ENCODE peak calls at places on chromosomes 4 and X, in five cellular contexts. O is brain microvascular endothelial cell, M is HFF-Myc, S is SK-N-SH, Q is pancreas. C is an unnamed sample.

GRCh38 chr4:96063639-96064038 is 223.7 kb downstream of the PDHA2 start:
- DNase-seq in O (no peak), M (no peak), S (no peak), Q (no peak), C (no peak)

GRCh38 chr4:97500423-97500822 is 642.9 kb downstream of the STPG2 start:
- DNase-seq in O (no peak), M (no peak), S (no peak), Q (no peak), C (no peak)

GRCh38 chrX:38066934-38067333 is 60.6 kb downstream of the SYTL5 start:
- DNase-seq in O (no peak), M (no peak), S (no peak), Q (no peak), C (no peak)

GRCh38 chrX:25219480-25219879 is 203.7 kb upstream of the ARX start:
- DNase-seq in O (no peak), M (no peak), S (no peak), Q (no peak), C (no peak)

GRCh38 chrX:68921937-68922456 is 93.2 kb downstream of the EFNB1 start:
- DNase-seq in O (no peak), M (no peak), S (no peak), Q (no peak), C (no peak)

GRCh38 chrX:124240422-124240821 is 92.0 kb upstream of the TEX13D start:
- DNase-seq in O (no peak), M (no peak), S (no peak), Q (no peak), C (peak)

GRCh38 chrX:68411729-68412128 is 21.6 kb downstream of the OPHN1 start:
- DNase-seq in O (no peak), M (no peak), S (no peak), Q (no peak), C (no peak)

GRCh38 chr4:152605641-152606304 is 69.9 kb upstream of the FBXW7 start:
- DNase-seq in O (peak), M (peak), S (peak), Q (no peak), C (peak)

GRCh38 chr4:25075129-25075528 is 44.4 kb upstream of the LGI2 start:
- DNase-seq in O (no peak), M (no peak), S (no peak), Q (no peak), C (no peak)

GRCh38 chrX:58025979-58026378 is 115.7 kb upstream of the ZXDA start:
- DNase-seq in O (peak), M (no peak), S (peak), Q (no peak), C (no peak)

GRCh38 chr4:167218022-167218608 is 16.2 kb downstream of the SPOCK3 start:
- DNase-seq in O (no peak), M (no peak), S (no peak), Q (no peak), C (no peak)

GRCh38 chrX:112841820-112842157 is 1.2 kb upstream of the AMOT start:
- DNase-seq in O (no peak), M (no peak), S (no peak), Q (no peak), C (no peak)

GRCh38 chr4:6199344-6199921 is 916 bp downstream of the JAKMIP1 start:
- DNase-seq in O (no peak), M (no peak), S (peak), Q (no peak), C (peak)

GRCh38 chrX:154374361-154375155 is at the start of gene FLNA:
- DNase-seq in O (no peak), M (no peak), S (peak), Q (no peak), C (no peak)

GRCh38 chr4:57214654-57215411 is 104.6 kb upstream of the IGFBP7 start:
- DNase-seq in O (no peak), M (no peak), S (no peak), Q (no peak), C (no peak)

GRCh38 chr4:676871-677235 is 2.5 kb downstream of the MYL5 start:
- DNase-seq in O (no peak), M (no peak), S (no peak), Q (peak), C (no peak)

GRCh38 chrX:36334508-36335015 is 415.0 kb downstream of the CFAP47 start:
- DNase-seq in O (no peak), M (no peak), S (no peak), Q (no peak), C (no peak)

GRCh38 chr4:73067971-73068394 is 1.5 kb downstream of the COX18 start:
- DNase-seq in O (no peak), M (no peak), S (no peak), Q (no peak), C (peak)

GRCh38 chr4:105828074-105828473 is 67.2 kb upstream of the NPNT start:
- DNase-seq in O (no peak), M (no peak), S (no peak), Q (no peak), C (no peak)

GRCh38 chr4:32462944-32463343 is 1742.8 kb downstream of the PCDH7 start:
- DNase-seq in O (peak), M (no peak), S (no peak), Q (no peak), C (peak)

GRCh38 chrX:40009890-40010289 is 87.9 kb downstream of the BCOR start:
- DNase-seq in O (no peak), M (no peak), S (peak), Q (no peak), C (no peak)

GRCh38 chr4:94995684-94996394 is 238.1 kb downstream of the BMPR1B start:
- DNase-seq in O (no peak), M (no peak), S (no peak), Q (no peak), C (peak)

GRCh38 chr4:98546910-98547544 is 111.4 kb downstream of the TSPAN5 start:
- DNase-seq in O (peak), M (no peak), S (no peak), Q (no peak), C (peak)

GRCh38 chr4:74578329-74578728 is 133.4 kb downstream of the AREG start:
- DNase-seq in O (no peak), M (no peak), S (no peak), Q (no peak), C (no peak)

DNA sequence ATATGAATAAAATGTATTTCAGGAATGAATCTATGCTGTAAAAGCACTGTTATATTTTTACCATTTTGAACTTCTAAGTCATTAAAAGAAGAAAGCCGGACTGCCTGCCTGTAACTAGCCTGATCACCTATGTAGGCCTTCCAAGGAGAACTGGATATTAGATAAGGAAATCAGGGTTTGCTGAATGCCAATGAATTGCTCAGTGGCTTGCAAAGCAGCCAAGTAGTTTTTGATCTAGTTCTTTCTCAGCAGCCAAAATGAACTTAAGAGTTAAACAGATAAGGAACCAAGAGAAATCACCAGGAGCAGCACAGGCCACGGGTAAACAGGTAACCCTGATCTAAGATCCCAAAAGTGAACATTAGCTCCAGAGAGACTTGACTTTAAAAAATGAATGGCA is 3.3 kb downstream of the ANXA5 start:
- DNase-seq in O (no peak), M (no peak), S (no peak), Q (no peak), C (no peak)
- H3K4me3 ChIP-seq in O (peak), M (peak), S (no peak), Q (no peak), C (peak)

DNA sequence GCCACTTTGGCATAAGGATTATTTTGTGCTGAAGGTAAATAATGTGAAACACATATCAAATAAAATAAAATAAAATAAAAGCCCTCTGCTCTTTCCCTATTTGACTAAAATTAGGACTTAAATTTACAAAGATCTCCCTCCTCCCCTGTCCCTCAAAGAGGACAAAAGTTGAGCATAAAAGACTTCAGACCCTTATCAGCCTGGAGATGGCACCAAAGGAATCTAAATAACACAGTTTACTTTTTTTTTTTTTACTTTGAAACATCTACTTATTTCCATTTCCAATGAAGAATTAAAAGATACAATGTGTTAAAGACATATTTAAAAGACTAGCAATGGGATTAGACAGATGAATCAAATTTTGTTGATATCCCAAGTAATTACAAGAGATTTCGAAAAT is 89.7 kb downstream of the EPHA5 start:
- DNase-seq in O (no peak), M (no peak), S (no peak), Q (no peak), C (peak)
- TF ChIP-seq CTCF in O (peak), M (no peak), S (no peak), Q (no peak), C (peak)

GRCh38 chr4:118835896-118836762 is at the start of gene SEC24D:
- DNase-seq in O (peak), M (peak), S (peak), Q (peak), C (peak)

GRCh38 chr4:118834960-118835895 is 698 bp downstream of the SEC24D start:
- DNase-seq in O (peak), M (peak), S (peak), Q (peak), C (peak)

GRCh38 chr4:118836763-118837507 is 1.0 kb upstream of the SEC24D start:
- DNase-seq in O (no peak), M (no peak), S (no peak), Q (no peak), C (no peak)

GRCh38 chr4:118833192-118833820 is 2.6 kb downstream of the SEC24D start:
- DNase-seq in O (no peak), M (no peak), S (no peak), Q (no peak), C (no peak)

DNA sequence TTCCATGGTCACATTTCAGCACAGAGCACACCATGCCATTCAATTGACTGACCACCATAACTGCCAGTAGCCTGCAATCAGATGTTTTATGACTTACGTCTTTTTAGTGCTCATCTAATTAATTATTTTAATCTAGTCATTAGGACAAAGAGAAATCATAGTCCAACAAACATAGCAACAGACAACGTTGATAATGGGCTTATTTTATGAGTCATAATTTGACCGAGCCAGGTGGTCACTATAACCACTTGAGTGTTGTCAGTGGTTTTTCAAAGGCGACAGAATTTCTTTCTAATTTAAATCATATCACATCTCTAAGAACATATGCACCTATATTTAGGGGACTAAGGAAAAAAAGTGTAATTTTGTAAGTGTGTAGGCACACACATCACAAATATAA is 1.9 kb downstream of the SEC24D start:
- DNase-seq in O (no peak), M (no peak), S (peak), Q (no peak), C (peak)
- H3K4me3 ChIP-seq in O (peak), M (peak), S (peak), Q (peak), C (peak)

GRCh38 chrX:94662665-94663064 is 988.7 kb downstream of the FAM133A start:
- DNase-seq in O (no peak), M (no peak), S (no peak), Q (no peak), C (no peak)
- TF ChIP-seq CTCF in O (no peak), M (no peak), S (no peak), Q (no peak), C (no peak)

GRCh38 chr4:168876106-168876505 is 133.9 kb downstream of the CBR4 start:
- DNase-seq in O (no peak), M (no peak), S (no peak), Q (no peak), C (no peak)

GRCh38 chr4:168877779-168878491 is 132.1 kb downstream of the CBR4 start:
- DNase-seq in O (no peak), M (no peak), S (peak), Q (peak), C (no peak)

GRCh38 chr4:168880087-168880675 is 129.9 kb downstream of the CBR4 start:
- DNase-seq in O (no peak), M (no peak), S (no peak), Q (no peak), C (peak)

GRCh38 chr4:168879178-168879577 is 130.9 kb downstream of the CBR4 start:
- DNase-seq in O (no peak), M (no peak), S (no peak), Q (no peak), C (no peak)

GRCh38 chr4:168877407-168877778 is 132.7 kb downstream of the CBR4 start:
- DNase-seq in O (no peak), M (no peak), S (no peak), Q (no peak), C (no peak)
- H3K4me3 ChIP-seq in O (peak), M (no peak), S (no peak), Q (peak), C (no peak)